ENCODE peak calls at places on chromosome 19, in ten cellular contexts. N is posterior cingulate gyrus; G is activated T-cell treated with anti-CD3 and anti-CD28 coated beads for 1 hour; E is Caco-2; I is stimulated activated CD4-positive, alpha-beta T cell treated with anti-CD3 and anti-CD28 coated beads, Interleukin-12 subunit alpha, Interleukin-12 subunit beta, amount 100 ng/mL, for 4 hours; Z is RPMI7951; O is midbrain; M is NCI-H526; F is cerebellar nuclear complex; P is gastrocnemius medialis. H is an unnamed sample.

GRCh38 chr19:18772620-18773587 is 18.2 kb downstream of the COMP start:
- DNase-seq in N (no peak), G (no peak), E (no peak), I (no peak), Z (no peak), O (no peak), M (no peak), F (no peak), P (no peak), H (no peak)

GRCh38 chr19:31258211-31259052 is 90.8 kb downstream of the TSHZ3 start:
- DNase-seq in N (no peak), G (no peak), E (no peak), I (no peak), Z (no peak), O (no peak), M (no peak), F (no peak), P (no peak), H (no peak)

GRCh38 chr19:49791776-49792445 is 21.2 kb downstream of the FUZ start:
- DNase-seq in N (no peak), G (no peak), E (no peak), I (no peak), Z (no peak), O (no peak), M (no peak), F (no peak), P (no peak), H (no peak)

GRCh38 chr19:2266183-2266993 is 10.2 kb upstream of the JSRP1 start:
- DNase-seq in N (peak; percentile 76), G (no peak), E (no peak), I (no peak), Z (peak; percentile 76), O (peak; percentile 44), M (no peak), F (no peak), P (peak; percentile 62), H (peak; percentile 76)

GRCh38 chr19:16338470-16339360 is 14.1 kb downstream of the KLF2 start:
- DNase-seq in N (no peak), G (no peak), E (no peak), I (peak; percentile 38), Z (peak; percentile 99), O (no peak), M (no peak), F (no peak), P (no peak), H (peak; percentile 94)

GRCh38 chr19:12733369-12733896 is 1.1 kb downstream of the TRIR start:
- DNase-seq in N (no peak), G (no peak), E (no peak), I (peak; percentile 43), Z (peak; percentile 51), O (no peak), M (peak; percentile 21), F (no peak), P (no peak), H (peak; percentile 31)

GRCh38 chr19:48754950-48755645 is at the start of gene FGF21:
- DNase-seq in N (no peak), G (no peak), E (peak; percentile 68), I (no peak), Z (no peak), O (no peak), M (peak; percentile 18), F (no peak), P (peak; percentile 84), H (no peak)

GRCh38 chr19:35518313-35518712 is 4.9 kb upstream of the DMKN start:
- DNase-seq in N (no peak), G (no peak), E (no peak), I (no peak), Z (peak; percentile 90), O (no peak), M (no peak), F (no peak), P (no peak), H (peak; percentile 89)

H was measured in H4.